ENCODE peak calls at places on chromosomes 7 and 10, in six cellular contexts. T, H, Y, U, V and E are unnamed samples.

GRCh38 chr7:54477083-54477482 is 65.1 kb upstream of the VSTM2A start:
- DNase-seq in V (no peak), T (no peak), Y (no peak), H (no peak), U (no peak), E (no peak)

GRCh38 chr7:93147358-93147757 is 827 bp downstream of the SAMD9L start:
- DNase-seq in U (peak; percentile 65), H (peak; percentile 56), V (no peak), T (no peak), Y (peak; percentile 18), E (no peak)

GRCh38 chr7:115005942-115006341 is 84.0 kb downstream of the MDFIC start:
- DNase-seq in V (no peak), Y (no peak), U (no peak), H (no peak), T (no peak), E (no peak)

GRCh38 chr10:44389556-44389955 is 4.7 kb upstream of the CXCL12 start:
- DNase-seq in Y (no peak), V (no peak), U (no peak), H (no peak), T (no peak), E (no peak)

GRCh38 chr7:93923291-93923690 is 1.8 kb downstream of the GNG11 start:
- DNase-seq in V (no peak), T (no peak), U (peak; percentile 56), H (no peak), Y (no peak), E (no peak)

GRCh38 chr7:22849158-22849557 is 26.5 kb upstream of the TOMM7 start:
- DNase-seq in H (peak; percentile 82), V (no peak), U (peak; percentile 33), Y (no peak), T (no peak), E (no peak)

GRCh38 chr7:1538544-1539345 is 8.2 kb downstream of the MAFK start:
- DNase-seq in Y (no peak), T (no peak), H (no peak), V (peak; percentile 69), U (no peak), E (no peak)

GRCh38 chr10:10831085-10831484 is 186.6 kb upstream of the CELF2 start:
- DNase-seq in T (peak; percentile 65), Y (no peak), U (peak; percentile 93), H (peak; percentile 92), V (no peak), E (no peak)

GRCh38 chr7:15015545-15016314 is 113.2 kb upstream of the DGKB start:
- DNase-seq in T (no peak), V (no peak), Y (no peak), H (peak; percentile 66), U (peak; percentile 84), E (peak; percentile 15)

GRCh38 chr7:44327981-44328380 is 2.6 kb upstream of the CAMK2B start:
- DNase-seq in H (no peak), U (no peak), Y (no peak), T (peak; percentile 8), V (no peak), E (no peak)

GRCh38 chr7:90180011-90180585 is 25.8 kb downstream of the STEAP1 start:
- DNase-seq in V (no peak), H (peak; percentile 61), Y (no peak), U (peak; percentile 93), T (no peak), E (no peak)

GRCh38 chr7:84073476-84073875 is 121.1 kb downstream of the SEMA3A start:
- DNase-seq in Y (no peak), H (peak; percentile 79), V (no peak), T (no peak), U (peak; percentile 62), E (no peak)

GRCh38 chr7:44893710-44894135 is 8.4 kb upstream of the PURB start:
- DNase-seq in Y (no peak), T (no peak), U (no peak), V (no peak), H (peak; percentile 33), E (no peak)

GRCh38 chr10:46525177-46525823 is 31.2 kb downstream of the GPRIN2 start:
- DNase-seq in U (peak; percentile 85), Y (no peak), T (no peak), H (peak; percentile 92), V (no peak), E (no peak)

GRCh38 chr7:93949468-93949867 is 27.9 kb downstream of the GNG11 start:
- DNase-seq in Y (no peak), U (peak; percentile 72), H (peak; percentile 90), V (no peak), T (no peak), E (no peak)

GRCh38 chr10:7610651-7611389 is 55.9 kb downstream of the ITIH5 start:
- DNase-seq in Y (no peak), T (peak; percentile 66), U (peak; percentile 73), H (peak; percentile 99), V (no peak), E (no peak)

GRCh38 chr7:33459340-33459751 is 330.0 kb downstream of the BBS9 start:
- DNase-seq in V (no peak), T (no peak), U (peak; percentile 82), Y (no peak), H (peak; percentile 77), E (no peak)

GRCh38 chr10:30671011-30671616 is 41.6 kb upstream of the LYZL2 start:
- DNase-seq in V (no peak), U (peak; percentile 85), Y (no peak), H (peak; percentile 80), T (peak; percentile 25), E (no peak)

GRCh38 chr7:158176561-158177173 is 411.0 kb downstream of the PTPRN2 start:
- DNase-seq in V (no peak), H (no peak), Y (no peak), T (no peak), U (no peak), E (no peak)

GRCh38 chr10:112241651-112242341 is 41.4 kb upstream of the TECTB start:
- DNase-seq in U (no peak), Y (no peak), T (no peak), H (no peak), V (no peak), E (no peak)

GRCh38 chr7:81956520-81956919 is 186.7 kb upstream of the HGF start:
- DNase-seq in H (peak; percentile 53), V (no peak), T (no peak), Y (no peak), U (peak; percentile 85), E (no peak)

GRCh38 chr10:114638874-114639625 is 19.0 kb downstream of the ABLIM1 start:
- DNase-seq in Y (no peak), T (no peak), V (no peak), U (peak; percentile 75), H (peak; percentile 98), E (no peak)

GRCh38 chr7:115635367-115635766 is 395.2 kb downstream of the TFEC start:
- DNase-seq in V (no peak), U (no peak), Y (no peak), H (peak; percentile 80), T (no peak), E (no peak)

GRCh38 chr10:55183993-55184392 is 383.0 kb upstream of the PCDH15 start:
- DNase-seq in H (peak; percentile 1), U (peak; percentile 25), Y (no peak), V (no peak), T (no peak), E (no peak)

GRCh38 chr7:24824400-24824799 is 67.1 kb upstream of the GSDME start:
- DNase-seq in H (no peak), V (no peak), U (no peak), Y (no peak), T (no peak), E (no peak)

GRCh38 chr10:88095291-88095721 is 231.9 kb downstream of the PTEN start:
- DNase-seq in T (no peak), Y (no peak), U (peak; percentile 62), V (no peak), H (peak; percentile 97), E (no peak)

GRCh38 chr10:73894245-73894971 is 16.5 kb upstream of the PLAU start:
- DNase-seq in H (peak; percentile 82), T (no peak), V (no peak), U (peak; percentile 85), Y (no peak), E (no peak)

GRCh38 chr7:27101906-27102577 is 441 bp downstream of the HOXA2 start:
- DNase-seq in U (no peak), Y (no peak), V (no peak), T (no peak), H (no peak), E (no peak)

GRCh38 chr7:27104244-27105149 is 2.0 kb upstream of the HOXA2 start:
- DNase-seq in Y (no peak), U (no peak), V (no peak), H (no peak), T (no peak), E (no peak)

GRCh38 chr7:27101188-27101905 is 1.1 kb downstream of the HOXA2 start:
- DNase-seq in T (no peak), V (no peak), U (no peak), H (no peak), Y (no peak), E (no peak)

GRCh38 chr7:27103489-27104226 is 1.2 kb upstream of the HOXA2 start:
- DNase-seq in H (no peak), V (no peak), T (no peak), U (no peak), Y (no peak), E (no peak)

GRCh38 chr7:27102578-27103442 is at the start of gene HOXA2:
- DNase-seq in V (no peak), H (no peak), U (no peak), T (no peak), Y (no peak), E (no peak)
- H3K4me3 ChIP-seq in V (no peak within 1 kb of the TSS), H (peak within 1 kb of the TSS; percentile 40), U (no peak within 1 kb of the TSS), T (no peak within 1 kb of the TSS), Y (peak within 1 kb of the TSS; percentile 26), E (no peak within 1 kb of the TSS)

GRCh38 chr7:19143930-19144574 is 1.2 kb downstream of the FERD3L start:
- DNase-seq in V (peak; percentile 14), H (no peak), Y (no peak), T (no peak), U (no peak), E (no peak)
- H3K4me3 ChIP-seq in V (peak overlapping the region; percentile 41), H (peak overlapping the region; percentile 33), Y (no peak overlapping the region), T (no peak overlapping the region), U (peak overlapping the region; percentile 24), E (no peak overlapping the region)

GRCh38 chr10:132551808-132552130 is 14.2 kb downstream of the INPP5A start:
- DNase-seq in V (no peak), U (no peak), H (no peak), T (no peak), Y (no peak), E (peak; percentile 18)
- H3K4me3 ChIP-seq in V (no peak overlapping the region), U (no peak overlapping the region), H (no peak overlapping the region), T (no peak overlapping the region), Y (peak overlapping the region; percentile 21), E (no peak overlapping the region)

DNA sequence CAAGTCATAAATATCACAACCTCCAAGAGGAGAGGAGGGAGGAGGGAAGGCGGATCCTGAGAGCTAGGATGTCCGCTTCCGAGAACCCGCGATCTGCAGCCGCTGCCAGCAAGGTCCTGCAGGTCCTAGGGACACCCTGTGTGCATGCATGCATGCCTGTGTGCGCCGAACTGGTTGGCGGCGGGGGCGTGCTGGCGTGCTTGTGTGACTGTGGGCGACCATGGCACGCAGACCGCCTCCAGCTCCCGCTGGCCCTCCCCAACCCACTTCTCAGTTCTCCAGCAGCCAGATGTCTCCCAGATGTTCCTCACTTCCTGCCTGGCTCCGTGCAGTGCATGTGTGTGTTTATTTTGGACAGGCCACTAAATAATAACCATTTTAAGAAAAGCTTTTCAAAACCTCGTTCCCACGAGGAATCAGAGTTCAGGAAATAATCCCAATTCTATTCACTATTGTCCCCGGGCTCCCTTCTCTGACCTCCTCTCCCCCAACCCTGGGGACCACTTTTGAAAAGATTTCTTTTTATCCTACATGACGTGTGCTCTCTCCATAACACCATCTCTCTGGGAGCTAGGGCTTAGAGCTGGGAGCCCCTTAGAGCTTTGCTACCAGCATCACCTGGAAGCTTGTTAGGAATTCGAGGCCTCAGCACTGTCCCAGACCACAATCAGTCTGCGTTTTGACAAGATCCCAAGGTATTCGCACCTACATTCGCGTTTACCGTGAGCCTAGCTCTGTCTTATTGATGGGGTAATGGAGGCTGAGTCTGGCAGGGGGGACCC is 32.5 kb downstream of the UNC5B start:
- DNase-seq in H (peak; percentile 98), U (peak; percentile 91), V (peak; percentile 81), Y (no peak), T (peak; percentile 49), E (no peak)
- H3K4me3 ChIP-seq in H (peak overlapping the region; percentile 37), U (peak overlapping the region; percentile 45), V (peak overlapping the region; percentile 36), Y (no peak overlapping the region), T (no peak overlapping the region), E (no peak overlapping the region)